ENCODE peak calls at places on chromosomes 16 and 17, in six cellular contexts. K, D, B, U, A and S are unnamed samples.

GRCh38 chr17:76716146-76716833 is 5.5 kb upstream of the MXRA7 start:
- DNase-seq in K (peak), D (no peak), B (peak), U (no peak), A (no peak), S (peak)

GRCh38 chr17:50199651-50200446 is 1.6 kb downstream of the COL1A1 start:
- DNase-seq in K (peak), D (peak), B (peak), U (peak), A (peak), S (peak)

GRCh38 chr17:35795007-35795870 is at the start of gene MMP28:
- DNase-seq in K (no peak), D (peak), B (peak), U (peak), A (peak), S (peak)

GRCh38 chr17:31310260-31310659 is 3.6 kb downstream of the EVI2B start:
- DNase-seq in K (no peak), D (no peak), B (no peak), U (no peak), A (no peak), S (no peak)

GRCh38 chr17:38563362-38564253 is 42.1 kb downstream of the SRCIN1 start:
- DNase-seq in K (no peak), D (no peak), B (no peak), U (peak), A (no peak), S (peak)

GRCh38 chr17:78450696-78451344 is 72.4 kb downstream of the PGS1 start:
- DNase-seq in K (no peak), D (no peak), B (no peak), U (no peak), A (no peak), S (no peak)

GRCh38 chr16:82834156-82834758 is 207.5 kb downstream of the CDH13 start:
- DNase-seq in K (no peak), D (no peak), B (no peak), U (no peak), A (no peak), S (no peak)

GRCh38 chr16:80986557-80986956 is 20.1 kb downstream of the CMC2 start:
- DNase-seq in K (no peak), D (no peak), B (no peak), U (no peak), A (no peak), S (no peak)

GRCh38 chr16:11014159-11014558 is 69.8 kb downstream of the CLEC16A start:
- DNase-seq in K (no peak), D (no peak), B (peak), U (no peak), A (no peak), S (no peak)

GRCh38 chr17:59837362-59838195 is 55.2 kb downstream of the TUBD1 start:
- DNase-seq in K (peak), D (peak), B (peak), U (peak), A (peak), S (peak)

GRCh38 chr17:28993013-28993600 is 12.7 kb downstream of the SEZ6 start:
- DNase-seq in K (peak), D (no peak), B (no peak), U (no peak), A (no peak), S (no peak)

GRCh38 chr16:82241469-82242052 is 71.5 kb upstream of the MPHOSPH6 start:
- DNase-seq in K (peak), D (no peak), B (no peak), U (peak), A (no peak), S (no peak)

GRCh38 chr16:85460252-85460982 is 152.7 kb upstream of the GSE1 start:
- DNase-seq in K (no peak), D (no peak), B (no peak), U (peak), A (no peak), S (no peak)

GRCh38 chr17:34081269-34081668 is 173.8 kb upstream of the CCL2 start:
- DNase-seq in K (peak), D (no peak), B (peak), U (peak), A (no peak), S (no peak)

GRCh38 chr16:12066823-12067222 is 90.3 kb downstream of the SNX29 start:
- DNase-seq in K (no peak), D (no peak), B (no peak), U (no peak), A (no peak), S (no peak)

GRCh38 chr17:1783834-1784611 is 22.2 kb downstream of the SERPINF1 start:
- DNase-seq in K (peak), D (no peak), B (peak), U (peak), A (no peak), S (peak)

GRCh38 chr17:49404371-49404770 is 10.3 kb downstream of the PHB1 start:
- DNase-seq in K (no peak), D (no peak), B (no peak), U (no peak), A (no peak), S (no peak)

GRCh38 chr17:58335779-58336455 is 7.3 kb upstream of the TSPOAP1 start:
- DNase-seq in K (peak), D (no peak), B (peak), U (no peak), A (no peak), S (peak)

GRCh38 chr17:27489045-27489715 is 32.9 kb downstream of the KSR1 start:
- DNase-seq in K (no peak), D (no peak), B (no peak), U (no peak), A (no peak), S (no peak)

GRCh38 chr17:77328823-77329740 is 188.3 kb downstream of the SEC14L1 start:
- DNase-seq in K (no peak), D (no peak), B (no peak), U (peak), A (no peak), S (peak)

GRCh38 chr17:43753488-43754129 is 5.0 kb downstream of the SOST start:
- DNase-seq in K (peak), D (no peak), B (peak), U (no peak), A (no peak), S (no peak)

GRCh38 chr16:51431517-51432241 is 280.6 kb upstream of the SALL1 start:
- DNase-seq in K (peak), D (no peak), B (peak), U (no peak), A (no peak), S (peak)

GRCh38 chr17:58215685-58216084 is 3.4 kb downstream of the MKS1 start:
- DNase-seq in K (peak), D (no peak), B (peak), U (no peak), A (no peak), S (no peak)

GRCh38 chr17:43840814-43841213 is 6.2 kb upstream of the CD300LG start:
- DNase-seq in K (peak), D (no peak), B (peak), U (peak), A (no peak), S (no peak)

GRCh38 chr17:27386206-27387075 is 69.8 kb upstream of the KSR1 start:
- DNase-seq in K (no peak), D (no peak), B (no peak), U (no peak), A (no peak), S (peak)

GRCh38 chr16:22933173-22933572 is 119.2 kb downstream of the HS3ST2 start:
- DNase-seq in K (no peak), D (no peak), B (no peak), U (no peak), A (no peak), S (no peak)

GRCh38 chr16:21163576-21163975 is 5.1 kb downstream of the LDAF1 start:
- DNase-seq in K (no peak), D (no peak), B (peak), U (no peak), A (no peak), S (no peak)

GRCh38 chr16:87618216-87618615 is 15.9 kb downstream of the JPH3 start:
- DNase-seq in K (no peak), D (no peak), B (no peak), U (no peak), A (no peak), S (no peak)

GRCh38 chr16:49488336-49488735 is 114.7 kb downstream of the C16orf78 start:
- DNase-seq in K (no peak), D (no peak), B (no peak), U (no peak), A (no peak), S (no peak)

GRCh38 chr17:67746704-67747571 is 29.2 kb downstream of the NOL11 start:
- DNase-seq in K (no peak), D (no peak), B (no peak), U (no peak), A (no peak), S (no peak)

GRCh38 chr16:29811896-29812665 is at the start of gene PRRT2:
- DNase-seq in K (peak), D (peak), B (peak), U (peak), A (peak), S (peak)

GRCh38 chr17:68197997-68198930 is 49.6 kb upstream of the AMZ2 start:
- DNase-seq in K (no peak), D (peak), B (no peak), U (peak), A (no peak), S (peak)